ENCODE peak calls at places on chromosomes 11 and 22, in six cellular contexts. One of them, this sample, is unnamed.

GRCh38 chr11:17383466-17383865 is 5.0 kb downstream of the KCNJ11 start:
- DNase-seq in fibroblast of mammary gland: no peak
- DNase-seq in A549: no peak
- DNase-seq in H1: no peak
- DNase-seq in H9: no peak
- DNase-seq in OCI-LY7: no peak
- DNase-seq in this sample: no peak

GRCh38 chr22:21642584-21643448 is 714 bp downstream of the SDF2L1 start:
- DNase-seq in H1: no peak
- DNase-seq in OCI-LY7: peak
- DNase-seq in fibroblast of mammary gland: peak
- DNase-seq in H9: peak
- DNase-seq in A549: peak
- DNase-seq in this sample: no peak

GRCh38 chr22:33400061-33400840 is 342.1 kb upstream of the SYN3 start:
- DNase-seq in A549: no peak
- DNase-seq in OCI-LY7: peak
- DNase-seq in H9: no peak
- DNase-seq in H1: no peak
- DNase-seq in fibroblast of mammary gland: no peak
- DNase-seq in this sample: no peak

GRCh38 chr11:69825037-69825834 is 6.0 kb upstream of the FGF3 start:
- DNase-seq in H9: no peak
- DNase-seq in A549: peak
- DNase-seq in H1: no peak
- DNase-seq in fibroblast of mammary gland: no peak
- DNase-seq in OCI-LY7: no peak
- DNase-seq in this sample: peak

GRCh38 chr11:70364745-70365535 is 33.4 kb upstream of the CTTN start:
- DNase-seq in A549: no peak
- DNase-seq in fibroblast of mammary gland: no peak
- DNase-seq in OCI-LY7: no peak
- DNase-seq in H9: no peak
- DNase-seq in H1: no peak
- DNase-seq in this sample: no peak

GRCh38 chr11:100525197-100525596 is 161.9 kb upstream of the ARHGAP42 start:
- DNase-seq in fibroblast of mammary gland: no peak
- DNase-seq in A549: no peak
- DNase-seq in H9: no peak
- DNase-seq in H1: no peak
- DNase-seq in OCI-LY7: no peak
- DNase-seq in this sample: no peak

GRCh38 chr11:70315726-70316125 is 45.2 kb downstream of the PPFIA1 start:
- DNase-seq in A549: no peak
- DNase-seq in OCI-LY7: no peak
- DNase-seq in fibroblast of mammary gland: no peak
- DNase-seq in H9: no peak
- DNase-seq in H1: no peak
- DNase-seq in this sample: no peak

GRCh38 chr22:19801340-19802000 is 40.9 kb downstream of the TBX1 start:
- DNase-seq in OCI-LY7: no peak
- DNase-seq in A549: no peak
- DNase-seq in fibroblast of mammary gland: peak
- DNase-seq in H9: no peak
- DNase-seq in H1: no peak
- DNase-seq in this sample: no peak

GRCh38 chr11:34459507-34460162 is 20.9 kb downstream of the CAT start:
- DNase-seq in OCI-LY7: no peak
- DNase-seq in A549: no peak
- DNase-seq in H1: no peak
- DNase-seq in fibroblast of mammary gland: no peak
- DNase-seq in H9: no peak
- DNase-seq in this sample: no peak

GRCh38 chr11:74681686-74682651 is 49.3 kb downstream of the CHRDL2 start:
- DNase-seq in fibroblast of mammary gland: no peak
- DNase-seq in H9: peak
- DNase-seq in A549: no peak
- DNase-seq in OCI-LY7: no peak
- DNase-seq in H1: no peak
- DNase-seq in this sample: no peak

GRCh38 chr22:38755155-38755910 is 465 bp downstream of the SUN2 start:
- DNase-seq in fibroblast of mammary gland: peak
- DNase-seq in H1: no peak
- DNase-seq in H9: peak
- DNase-seq in OCI-LY7: peak
- DNase-seq in A549: peak
- DNase-seq in this sample: peak

GRCh38 chr11:2301631-2302272 is at the start of the genes C11orf21 and TSPAN32:
- DNase-seq in H9: no peak
- DNase-seq in fibroblast of mammary gland: no peak
- DNase-seq in A549: no peak
- DNase-seq in H1: no peak
- DNase-seq in OCI-LY7: peak
- DNase-seq in this sample: no peak

GRCh38 chr11:112211556-112211955 is 14.7 kb upstream of the PTS start:
- DNase-seq in H9: no peak
- DNase-seq in A549: no peak
- DNase-seq in OCI-LY7: no peak
- DNase-seq in fibroblast of mammary gland: no peak
- DNase-seq in H1: no peak
- DNase-seq in this sample: no peak

GRCh38 chr11:61447601-61448551 is 18.0 kb downstream of the SDHAF2 start:
- DNase-seq in A549: no peak
- DNase-seq in OCI-LY7: no peak
- DNase-seq in fibroblast of mammary gland: peak
- DNase-seq in H9: no peak
- DNase-seq in H1: no peak
- DNase-seq in this sample: no peak

GRCh38 chr11:40328890-40329617 is 1130.4 kb downstream of the LRRC4C start:
- DNase-seq in OCI-LY7: no peak
- DNase-seq in fibroblast of mammary gland: peak
- DNase-seq in H1: no peak
- DNase-seq in H9: no peak
- DNase-seq in A549: peak
- DNase-seq in this sample: peak

GRCh38 chr11:13487661-13488030 is 8.2 kb downstream of the PTH start:
- DNase-seq in fibroblast of mammary gland: peak
- DNase-seq in H9: peak
- DNase-seq in OCI-LY7: peak
- DNase-seq in A549: peak
- DNase-seq in H1: no peak
- DNase-seq in this sample: no peak

GRCh38 chr22:28593299-28593698 is 86.3 kb downstream of the TTC28 start:
- DNase-seq in A549: no peak
- DNase-seq in OCI-LY7: no peak
- DNase-seq in fibroblast of mammary gland: no peak
- DNase-seq in H1: no peak
- DNase-seq in H9: no peak
- DNase-seq in this sample: no peak

GRCh38 chr11:22730319-22730718 is 63.9 kb downstream of the GAS2 start:
- DNase-seq in fibroblast of mammary gland: peak
- DNase-seq in A549: peak
- DNase-seq in OCI-LY7: peak
- DNase-seq in H1: no peak
- DNase-seq in H9: no peak
- DNase-seq in this sample: peak
- TF ChIP-seq CTCF in fibroblast of mammary gland: no peak
- TF ChIP-seq CTCF in A549: no peak
- TF ChIP-seq CTCF in OCI-LY7: peak
- TF ChIP-seq CTCF in H1: no peak
- TF ChIP-seq CTCF in H9: no peak
- TF ChIP-seq CTCF in this sample: peak

GRCh38 chr11:1053121-1053901 is 16.8 kb upstream of the MUC6 start:
- DNase-seq in fibroblast of mammary gland: no peak
- DNase-seq in A549: no peak
- DNase-seq in H1: no peak
- DNase-seq in H9: no peak
- DNase-seq in OCI-LY7: no peak
- DNase-seq in this sample: no peak
- TF ChIP-seq CTCF in fibroblast of mammary gland: no peak
- TF ChIP-seq CTCF in A549: no peak
- TF ChIP-seq CTCF in H1: no peak
- TF ChIP-seq CTCF in H9: no peak
- TF ChIP-seq CTCF in OCI-LY7: no peak
- TF ChIP-seq CTCF in this sample: no peak

DNA sequence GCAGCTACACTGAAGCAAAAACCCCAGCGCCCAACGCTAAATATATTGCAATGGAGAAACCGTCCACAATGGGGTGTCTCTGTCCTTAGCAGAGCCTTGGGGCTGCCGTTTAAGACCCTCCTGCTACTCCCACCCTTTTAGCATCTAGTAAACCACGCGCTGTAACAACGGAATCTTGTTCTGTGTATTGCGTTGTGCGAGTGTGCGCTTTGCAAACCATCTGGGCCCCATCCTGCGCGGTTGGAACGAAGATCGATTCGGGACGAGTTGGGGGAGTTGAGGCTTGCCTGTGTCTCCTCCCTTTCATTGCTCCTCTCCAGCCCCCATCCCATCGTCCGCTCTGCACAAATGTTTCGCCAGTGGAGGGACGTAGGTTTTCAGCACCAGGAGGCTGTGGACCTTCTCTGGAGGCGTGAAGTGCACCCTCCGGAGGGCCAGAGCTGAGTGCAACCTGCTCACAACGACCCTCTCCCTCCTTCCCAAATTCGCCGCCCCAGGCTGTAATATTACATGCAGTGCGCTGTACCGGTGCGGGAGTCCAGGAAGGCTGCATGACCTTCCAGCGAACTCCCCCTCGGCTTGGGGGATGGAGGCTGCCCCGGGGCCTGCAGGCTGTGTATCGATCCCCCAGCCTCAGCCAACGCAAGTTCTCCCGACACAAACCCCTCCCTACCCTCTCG is 1.6 kb upstream of the KMT2A start:
- DNase-seq in H1: no peak
- DNase-seq in H9: peak
- DNase-seq in fibroblast of mammary gland: peak
- DNase-seq in OCI-LY7: peak
- DNase-seq in A549: no peak
- DNase-seq in this sample: peak
- TF ChIP-seq CTCF in H1: no peak
- TF ChIP-seq CTCF in H9: no peak
- TF ChIP-seq CTCF in fibroblast of mammary gland: no peak
- TF ChIP-seq CTCF in OCI-LY7: peak
- TF ChIP-seq CTCF in A549: no peak
- TF ChIP-seq CTCF in this sample: no peak

GRCh38 chr11:60345489-60345888 is 18.4 kb downstream of the MS4A6E start:
- DNase-seq in H9: peak
- DNase-seq in H1: peak
- DNase-seq in fibroblast of mammary gland: no peak
- DNase-seq in A549: peak
- DNase-seq in OCI-LY7: peak
- DNase-seq in this sample: no peak
- TF ChIP-seq CTCF in H9: peak
- TF ChIP-seq CTCF in H1: peak
- TF ChIP-seq CTCF in fibroblast of mammary gland: peak
- TF ChIP-seq CTCF in A549: no peak
- TF ChIP-seq CTCF in OCI-LY7: peak
- TF ChIP-seq CTCF in this sample: no peak

GRCh38 chr11:101862410-101863233 is 52.2 kb upstream of the CEP126 start:
- DNase-seq in OCI-LY7: peak
- DNase-seq in fibroblast of mammary gland: peak
- DNase-seq in H9: peak
- DNase-seq in H1: no peak
- DNase-seq in A549: peak
- DNase-seq in this sample: peak
- TF ChIP-seq CTCF in OCI-LY7: peak
- TF ChIP-seq CTCF in fibroblast of mammary gland: peak
- TF ChIP-seq CTCF in H9: peak
- TF ChIP-seq CTCF in H1: peak
- TF ChIP-seq CTCF in A549: peak
- TF ChIP-seq CTCF in this sample: no peak

DNA sequence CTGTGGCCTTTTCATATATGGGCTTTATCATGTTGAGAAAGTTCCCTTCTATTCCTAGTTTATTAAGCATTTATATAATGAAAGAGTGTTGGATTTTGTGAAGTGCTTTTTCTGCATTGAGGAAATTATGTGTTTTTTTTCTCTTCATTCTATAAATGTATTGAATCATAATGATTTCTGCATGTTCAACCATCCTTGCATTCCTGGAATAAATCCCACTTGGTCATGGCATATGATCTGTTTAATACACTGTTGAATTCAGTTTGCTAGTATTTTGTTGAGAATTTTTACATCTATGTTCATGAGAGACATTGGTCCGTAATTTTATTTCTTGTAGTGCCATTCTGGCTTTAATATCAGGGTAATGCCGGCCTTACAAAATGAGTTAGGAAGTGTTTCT is 25.8 kb downstream of the PIM3 start:
- DNase-seq in fibroblast of mammary gland: no peak
- DNase-seq in OCI-LY7: no peak
- DNase-seq in H1: no peak
- DNase-seq in H9: no peak
- DNase-seq in A549: no peak
- DNase-seq in this sample: no peak
- TF ChIP-seq CTCF in fibroblast of mammary gland: no peak
- TF ChIP-seq CTCF in OCI-LY7: no peak
- TF ChIP-seq CTCF in H1: no peak
- TF ChIP-seq CTCF in H9: no peak
- TF ChIP-seq CTCF in A549: no peak
- TF ChIP-seq CTCF in this sample: no peak

GRCh38 chr11:73070653-73071052 is 71.5 kb downstream of the FCHSD2 start:
- DNase-seq in fibroblast of mammary gland: no peak
- DNase-seq in OCI-LY7: no peak
- DNase-seq in A549: no peak
- DNase-seq in H1: no peak
- DNase-seq in H9: no peak
- DNase-seq in this sample: no peak
- TF ChIP-seq CTCF in fibroblast of mammary gland: no peak
- TF ChIP-seq CTCF in OCI-LY7: no peak
- TF ChIP-seq CTCF in A549: no peak
- TF ChIP-seq CTCF in H1: no peak
- TF ChIP-seq CTCF in H9: no peak
- TF ChIP-seq CTCF in this sample: no peak